ENCODE peak calls at places on chromosomes 1 and 21, in ten cellular contexts. Y is neuronal stem cell; P is NCI-H510A treated with DMSO at 0.1 percent for 48 hours; R is sciatic nerve; W is activated naive CD4-positive, alpha-beta T cell treated with anti-CD3 and anti-CD28 coated beads for 36 hours; C is stimulated activated CD8-positive, alpha-beta memory T cell treated with anti-CD3 and anti-CD28 coated beads, Interleukin-4, amount 100 ng/mL, for 1 hour; S is stimulated activated CD4-positive, alpha-beta T cell treated with anti-CD3 and anti-CD28 coated beads, Interleukin-1b, Interleukin-23, amount 100 ng/mL, for 4 hours; L is COR-L47; E is activated CD4-positive, alpha-beta memory T cell treated with anti-CD3 and anti-CD28 coated beads for 36 hours; Z is cardiac fibroblast. M is an unnamed sample.

GRCh38 chr1:61323681-61324328 is 241.4 kb downstream of the NFIA start:
- DNase-seq in L (peak), R (no peak), Z (no peak), E (no peak), W (no peak), S (no peak), P (no peak), Y (no peak), C (no peak), M (no peak)

GRCh38 chr1:202365092-202365815 is 16.8 kb downstream of the PPP1R12B start:
- DNase-seq in Y (no peak), P (no peak), S (no peak), L (no peak), Z (peak), C (no peak), E (no peak), R (no peak), W (no peak), M (no peak)

GRCh38 chr1:204584699-204585372 is 68.6 kb downstream of the MDM4 start:
- DNase-seq in Y (no peak), R (no peak), C (no peak), S (no peak), E (peak), P (peak), W (peak), Z (no peak), L (no peak), M (no peak)

GRCh38 chr1:172277277-172277676 is 143.2 kb upstream of the C1orf105 start:
- DNase-seq in E (no peak), W (no peak), Z (peak), Y (no peak), S (no peak), P (no peak), R (no peak), L (no peak), C (no peak), M (no peak)

GRCh38 chr1:210233216-210233494 is 559 bp downstream of the SERTAD4 start:
- DNase-seq in L (no peak), E (no peak), R (no peak), Y (no peak), P (peak), W (no peak), Z (no peak), S (no peak), C (no peak), M (no peak)

GRCh38 chr1:97849350-97850339 is 71.2 kb downstream of the DPYD start:
- DNase-seq in S (no peak), P (peak), R (no peak), W (no peak), Y (no peak), Z (peak), E (no peak), C (no peak), L (no peak), M (peak)

GRCh38 chr1:231743966-231744365 is 117.4 kb downstream of the DISC1 start:
- DNase-seq in Y (no peak), R (no peak), S (no peak), P (no peak), W (no peak), L (no peak), C (no peak), Z (no peak), E (no peak), M (no peak)

GRCh38 chr21:16037386-16037785 is 307.6 kb downstream of the USP25 start:
- DNase-seq in L (no peak), E (no peak), C (no peak), Y (no peak), S (no peak), R (no peak), P (no peak), W (no peak), Z (peak), M (no peak)

GRCh38 chr1:20290624-20291597 is at the start of gene VWA5B1:
- DNase-seq in Y (peak), E (no peak), R (no peak), P (peak), Z (peak), S (no peak), C (no peak), L (peak), W (no peak), M (no peak)

GRCh38 chr1:979744-980072 is 2.2 kb downstream of the PERM1 start:
- DNase-seq in R (no peak), E (no peak), S (no peak), Y (no peak), W (no peak), Z (no peak), C (no peak), L (no peak), P (no peak), M (no peak)

GRCh38 chr1:234927312-234927967 is 201.2 kb downstream of the TOMM20 start:
- DNase-seq in Z (no peak), W (no peak), E (no peak), R (no peak), Y (no peak), L (no peak), C (no peak), P (no peak), S (no peak), M (no peak)

GRCh38 chr1:230589951-230590350 is 52.3 kb upstream of the COG2 start:
- DNase-seq in C (no peak), E (no peak), Y (no peak), Z (no peak), L (no peak), R (no peak), S (no peak), P (no peak), W (no peak), M (no peak)

GRCh38 chr1:242129103-242129502 is 130.2 kb upstream of the MAP1LC3C start:
- DNase-seq in W (no peak), E (no peak), Z (no peak), P (peak), L (peak), R (no peak), Y (no peak), C (no peak), S (no peak), M (peak)

GRCh38 chr1:184189361-184189760 is 137.8 kb downstream of the TSEN15 start:
- DNase-seq in Y (no peak), C (no peak), L (peak), S (no peak), E (no peak), W (no peak), R (no peak), Z (peak), P (no peak), M (peak)

GRCh38 chr1:151104630-151105029 is 34.1 kb downstream of the GABPB2 start:
- DNase-seq in C (no peak), L (no peak), E (no peak), P (no peak), S (no peak), Z (no peak), R (no peak), Y (no peak), W (no peak), M (no peak)

GRCh38 chr21:44434936-44435635 is 20.2 kb upstream of the LRRC3 start:
- DNase-seq in S (no peak), L (no peak), P (no peak), R (peak), Z (no peak), C (no peak), E (no peak), Y (no peak), W (no peak), M (no peak)

GRCh38 chr1:228344631-228345072 is 62.0 kb downstream of the TRIM11 start:
- DNase-seq in C (no peak), Y (no peak), S (no peak), Z (no peak), R (peak), P (no peak), L (no peak), W (no peak), E (no peak), M (no peak)

M was measured in NCI-H2081 treated with DMSO at 0.1 percent for 48 hours.